ENCODE peak calls at places on chromosomes 16 and 17, in five cellular contexts. H, O, V, I and C are unnamed samples.

GRCh38 chr17:42525221-42525620 is 10.8 kb upstream of the NAGLU start:
- DNase-seq in H (no peak), O (no peak), V (no peak), I (no peak), C (no peak)

GRCh38 chr16:84527486-84528269 is 23.2 kb upstream of the MEAK7 start:
- DNase-seq in H (no peak), O (no peak), V (no peak), I (no peak), C (no peak)

GRCh38 chr16:1763521-1764511 is 7.5 kb downstream of the NME3 start:
- DNase-seq in H (no peak), O (peak), V (no peak), I (no peak), C (no peak)

GRCh38 chr16:68994324-68994723 is 111.1 kb upstream of the HAS3 start:
- DNase-seq in H (no peak), O (no peak), V (no peak), I (no peak), C (no peak)

GRCh38 chr17:2750721-2751120 is 1.3 kb upstream of the CCDC92B start:
- DNase-seq in H (no peak), O (no peak), V (no peak), I (no peak), C (no peak)

GRCh38 chr17:292016-292415 is 60.6 kb downstream of the RPH3AL start:
- DNase-seq in H (no peak), O (no peak), V (no peak), I (no peak), C (no peak)

GRCh38 chr16:72983728-72984350 is 64.1 kb downstream of the ZFHX3 start:
- DNase-seq in H (no peak), O (no peak), V (no peak), I (no peak), C (no peak)

GRCh38 chr17:45314761-45315549 is 1.9 kb downstream of the MAP3K14 start:
- DNase-seq in H (no peak), O (no peak), V (no peak), I (no peak), C (no peak)

GRCh38 chr17:56110463-56111138 is 42.7 kb upstream of the ANKFN1 start:
- DNase-seq in H (no peak), O (no peak), V (no peak), I (no peak), C (no peak)

GRCh38 chr17:75271233-75271954 is 363 bp upstream of the MIF4GD start:
- DNase-seq in H (peak), O (peak), V (peak), I (peak), C (peak)

GRCh38 chr17:17783825-17784598 is 52.8 kb downstream of the SREBF1 start:
- DNase-seq in H (peak), O (no peak), V (peak), I (peak), C (peak)

GRCh38 chr17:75843577-75844529 is at the start of gene UNC13D:
- DNase-seq in H (peak), O (no peak), V (no peak), I (no peak), C (no peak)

GRCh38 chr17:63024716-63025115 is 58.7 kb downstream of the TANC2 start:
- DNase-seq in H (no peak), O (no peak), V (no peak), I (no peak), C (peak)

GRCh38 chr16:19710191-19710908 is 7.7 kb downstream of the KNOP1 start:
- DNase-seq in H (no peak), O (no peak), V (no peak), I (no peak), C (no peak)